ENCODE peak calls at places on chromosomes 7 and 10, in nine cellular contexts. J, Q, Z, V, H, A, U, S and W are unnamed samples.
A peak's percentile ranks its signal among the peaks of the same experiment; 100 is the strongest.

GRCh38 chr7:13822678-13823077 is 166.8 kb downstream of the ETV1 start:
- ATAC-seq in Z (peak; percentile 25), V (no peak), U (no peak), Q (peak; percentile 13), J (no peak), A (no peak), H (peak; percentile 68), S (no peak), W (no peak)

GRCh38 chr10:124279298-124279697 is 139.4 kb downstream of the OAT start:
- ATAC-seq in J (no peak), Z (no peak), V (peak; percentile 70), A (no peak), S (no peak), Q (no peak), U (no peak), H (no peak), W (no peak)

GRCh38 chr7:159105845-159106614 is 38.6 kb downstream of the VIPR2 start:
- ATAC-seq in Z (no peak), Q (no peak), U (no peak), J (no peak), A (no peak), V (no peak), S (peak; percentile 55), H (no peak), W (peak; percentile 18)

GRCh38 chr10:3976718-3977117 is 191.7 kb upstream of the KLF6 start:
- ATAC-seq in Q (no peak), S (peak; percentile 54), J (no peak), V (peak; percentile 52), U (peak; percentile 56), A (peak; percentile 62), H (no peak), Z (no peak), W (no peak)

GRCh38 chr7:114969096-114969495 is 47.2 kb downstream of the MDFIC start:
- ATAC-seq in Z (no peak), A (no peak), J (no peak), H (no peak), Q (no peak), S (no peak), V (no peak), U (no peak), W (no peak)

GRCh38 chr10:50567384-50567783 is 56.4 kb downstream of the SGMS1 start:
- ATAC-seq in Z (peak; percentile 53), V (no peak), U (no peak), Q (peak; percentile 38), S (no peak), J (no peak), A (no peak), H (no peak), W (no peak)

GRCh38 chr10:16867990-16868389 is 50.8 kb upstream of the RSU1 start:
- ATAC-seq in S (no peak), V (no peak), H (no peak), Z (no peak), U (no peak), Q (no peak), A (no peak), J (no peak), W (no peak)

GRCh38 chr7:81685263-81685868 is 84.5 kb downstream of the HGF start:
- ATAC-seq in H (no peak), Z (no peak), J (no peak), S (no peak), A (no peak), Q (no peak), V (no peak), U (no peak), W (no peak)

GRCh38 chr7:80060218-80060806 is 74.3 kb upstream of the GNAI1 start:
- ATAC-seq in J (no peak), S (no peak), H (peak; percentile 41), Q (no peak), Z (no peak), A (no peak), V (peak; percentile 28), U (no peak), W (no peak)

GRCh38 chr10:124124123-124124768 is 30.8 kb upstream of the CHST15 start:
- ATAC-seq in U (no peak), A (no peak), S (no peak), H (no peak), J (no peak), Z (peak; percentile 60), V (peak; percentile 45), Q (no peak), W (peak; percentile 31)

GRCh38 chr7:87452279-87452678 is 23.2 kb downstream of the ABCB4 start:
- ATAC-seq in Q (no peak), S (no peak), U (no peak), J (no peak), A (no peak), V (no peak), Z (no peak), H (no peak), W (no peak)

GRCh38 chr10:49297818-49298665 is 928 bp upstream of the C10orf71 start:
- ATAC-seq in Z (no peak), U (no peak), V (no peak), A (no peak), S (no peak), Q (no peak), H (no peak), J (no peak), W (no peak)

GRCh38 chr7:22725585-22725984 is 1.4 kb upstream of the IL6 start:
- ATAC-seq in U (no peak), Q (no peak), Z (no peak), J (no peak), V (peak; percentile 55), S (no peak), A (no peak), H (no peak), W (no peak)

GRCh38 chr7:45457591-45457990 is 116.6 kb upstream of the ADCY1 start:
- ATAC-seq in A (no peak), Z (no peak), H (no peak), V (no peak), U (no peak), J (no peak), Q (no peak), S (no peak), W (no peak)

GRCh38 chr7:113694149-113694548 is 224.7 kb downstream of the PPP1R3A start:
- ATAC-seq in Q (no peak), Z (no peak), S (no peak), A (no peak), J (no peak), V (no peak), U (no peak), H (no peak), W (no peak)

GRCh38 chr7:80449841-80450240 is 62.0 kb downstream of the GNAT3 start:
- ATAC-seq in A (no peak), J (no peak), Q (peak; percentile 81), S (no peak), Z (peak; percentile 31), U (no peak), V (no peak), H (no peak), W (no peak)

GRCh38 chr7:39574673-39575349 is 8.6 kb downstream of the YAE1 start:
- ATAC-seq in S (no peak), J (no peak), A (no peak), H (no peak), Q (no peak), Z (no peak), V (no peak), U (no peak), W (no peak)

GRCh38 chr10:102243304-102243703 is 2.0 kb upstream of the PITX3 start:
- ATAC-seq in A (no peak), V (no peak), Q (no peak), S (no peak), Z (no peak), J (no peak), U (no peak), H (no peak), W (no peak)

GRCh38 chr7:135238112-135238744 is 4.6 kb downstream of the STRA8 start:
- ATAC-seq in Q (no peak), A (no peak), H (peak; percentile 59), J (peak; percentile 45), V (peak; percentile 30), Z (peak; percentile 33), S (peak; percentile 55), U (peak; percentile 73), W (peak; percentile 45)

GRCh38 chr10:125788156-125789034 is 12.8 kb upstream of the MMP21 start:
- ATAC-seq in H (no peak), S (peak; percentile 75), J (peak; percentile 82), V (no peak), Z (peak; percentile 36), A (peak; percentile 44), U (peak; percentile 74), Q (no peak), W (no peak)

GRCh38 chr7:13841284-13841683 is 148.2 kb downstream of the ETV1 start:
- ATAC-seq in U (no peak), J (no peak), Q (no peak), S (no peak), H (no peak), A (no peak), V (no peak), Z (no peak), W (no peak)

GRCh38 chr10:17101257-17101909 is 28.2 kb downstream of the CUBN start:
- ATAC-seq in V (no peak), H (no peak), Q (peak; percentile 88), A (no peak), Z (peak; percentile 83), J (no peak), U (no peak), S (no peak), W (no peak)

GRCh38 chr7:151839511-151839921 is 37.4 kb downstream of the PRKAG2 start:
- ATAC-seq in Q (peak; percentile 30), J (peak; percentile 16), Z (peak; percentile 26), U (no peak), S (no peak), H (peak; percentile 21), V (no peak), A (peak; percentile 14), W (peak; percentile 26)

GRCh38 chr7:158428842-158429753 is 158.5 kb downstream of the PTPRN2 start:
- ATAC-seq in S (no peak), U (no peak), H (no peak), A (no peak), Z (no peak), V (no peak), Q (peak; percentile 22), J (no peak), W (no peak)

GRCh38 chr7:22487978-22488642 is 11.9 kb downstream of the STEAP1B start:
- ATAC-seq in J (peak; percentile 43), S (no peak), A (no peak), Q (peak; percentile 34), U (no peak), Z (peak; percentile 52), H (no peak), V (peak; percentile 65), W (no peak)

GRCh38 chr10:108461976-108462375 is 1297.5 kb upstream of the SORCS1 start:
- ATAC-seq in S (no peak), J (no peak), V (no peak), Q (no peak), Z (no peak), H (no peak), A (no peak), U (no peak), W (no peak)

GRCh38 chr10:59830601-59831259 is 75.6 kb downstream of the CCDC6 start:
- ATAC-seq in A (no peak), V (peak; percentile 53), Z (peak; percentile 65), H (peak; percentile 67), Q (peak; percentile 65), S (no peak), J (no peak), U (peak; percentile 30), W (peak; percentile 41)

GRCh38 chr7:96304573-96304972 is 17.3 kb downstream of the SLC25A13 start:
- ATAC-seq in A (no peak), U (no peak), Z (no peak), J (no peak), Q (no peak), S (peak; percentile 8), V (no peak), H (peak; percentile 89), W (no peak)

GRCh38 chr7:2948794-2949193 is 94.9 kb downstream of the CARD11 start:
- ATAC-seq in Q (no peak), V (no peak), U (no peak), J (no peak), Z (no peak), A (no peak), S (peak; percentile 45), H (no peak), W (no peak)

GRCh38 chr7:64581929-64582894 is 19.3 kb upstream of the ZNF680 start:
- ATAC-seq in H (no peak), V (no peak), J (no peak), S (no peak), A (no peak), Z (no peak), Q (no peak), U (no peak), W (no peak)